ENCODE peak calls at places on chromosomes 7 and 10, in four cellular contexts. Q is K562, F is HepG2, Y is GM12878. D is an unnamed sample.

GRCh38 chr7:130151591-130152269 is 53.5 kb downstream of the TMEM209 start:
- ATAC-seq in Q (no peak), F (no peak), Y (no peak), D (no peak)

GRCh38 chr7:143960813-143961610 is 6.4 kb downstream of the OR2F1 start:
- ATAC-seq in Q (no peak), F (no peak), Y (no peak), D (no peak)

GRCh38 chr7:26284995-26285632 is 6.5 kb upstream of the SNX10 start:
- ATAC-seq in Q (peak), F (peak), Y (peak), D (no peak)

GRCh38 chr10:48820699-48821098 is 118.9 kb downstream of the LRRC18 start:
- ATAC-seq in Q (peak), F (no peak), Y (no peak), D (no peak)

GRCh38 chr7:20257212-20257611 is 40.0 kb upstream of the MACC1 start:
- ATAC-seq in Q (no peak), F (no peak), Y (no peak), D (no peak)

GRCh38 chr7:149209518-149210269 is 14.3 kb downstream of the ZNF282 start:
- ATAC-seq in Q (peak), F (peak), Y (peak), D (no peak)

GRCh38 chr10:513393-513792 is 176.1 kb downstream of the DIP2C start:
- ATAC-seq in Q (no peak), F (no peak), Y (peak), D (no peak)

GRCh38 chr10:8137726-8138125 is 83.2 kb downstream of the GATA3 start:
- ATAC-seq in Q (no peak), F (no peak), Y (no peak), D (no peak)

GRCh38 chr7:80047856-80048459 is 86.7 kb upstream of the GNAI1 start:
- ATAC-seq in Q (no peak), F (no peak), Y (no peak), D (no peak)

GRCh38 chr10:76769587-76769986 is 868.0 kb downstream of the KCNMA1 start:
- ATAC-seq in Q (no peak), F (no peak), Y (no peak), D (no peak)

GRCh38 chr10:76763360-76763759 is 874.2 kb downstream of the KCNMA1 start:
- ATAC-seq in Q (no peak), F (no peak), Y (no peak), D (no peak)

GRCh38 chr10:76764177-76764576 is 873.4 kb downstream of the KCNMA1 start:
- ATAC-seq in Q (no peak), F (no peak), Y (no peak), D (no peak)

GRCh38 chr10:76774987-76775603 is 862.5 kb downstream of the KCNMA1 start:
- ATAC-seq in Q (no peak), F (no peak), Y (no peak), D (no peak)

GRCh38 chr10:76769161-76769560 is 868.4 kb downstream of the KCNMA1 start:
- ATAC-seq in Q (no peak), F (no peak), Y (no peak), D (no peak)
- H3K4me3 ChIP-seq in Q (no peak), F (no peak), Y (no peak), D (no peak)

GRCh38 chr7:85820702-85821443 is 634.0 kb upstream of the SEMA3D start:
- ATAC-seq in Q (no peak), F (peak), Y (no peak), D (no peak)

GRCh38 chr7:85821926-85822325 is 635.1 kb upstream of the SEMA3D start:
- ATAC-seq in Q (no peak), F (no peak), Y (no peak), D (no peak)

GRCh38 chr7:85828654-85829053 is 641.8 kb upstream of the SEMA3D start:
- ATAC-seq in Q (no peak), F (no peak), Y (no peak), D (no peak)

GRCh38 chr7:85829176-85829575 is 642.3 kb upstream of the SEMA3D start:
- ATAC-seq in Q (no peak), F (no peak), Y (no peak), D (no peak)

GRCh38 chr7:85823379-85823778 is 636.5 kb upstream of the SEMA3D start:
- ATAC-seq in Q (no peak), F (no peak), Y (no peak), D (no peak)
- TF ChIP-seq POLR2AphosphoS5 in Q (no peak), F (no peak), Y (no peak), D (no peak)

DNA sequence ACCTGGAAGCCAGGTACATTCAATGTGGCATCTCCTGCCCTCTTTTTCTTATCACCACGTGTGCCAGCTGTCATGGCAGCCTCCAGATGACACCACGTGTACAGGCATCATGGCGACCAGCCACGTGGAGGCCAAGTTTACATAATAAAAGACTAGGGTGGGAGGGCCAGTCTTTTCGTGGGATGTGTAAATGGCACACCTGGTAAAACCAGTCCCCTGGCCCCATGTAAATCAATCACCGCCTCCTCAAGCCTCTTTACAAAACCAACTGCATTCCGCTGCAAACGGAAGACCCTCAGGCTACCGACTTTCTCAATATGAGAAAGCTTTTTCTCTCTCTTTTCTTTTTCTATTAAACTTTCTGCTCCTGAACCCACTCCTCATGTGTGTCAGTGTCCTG is 65.1 kb upstream of the PHF14 start:
- ATAC-seq in Q (no peak), F (no peak), Y (no peak), D (no peak)
- TF ChIP-seq POLR2A in Q (no peak), F (no peak), Y (no peak), D (no peak)

DNA sequence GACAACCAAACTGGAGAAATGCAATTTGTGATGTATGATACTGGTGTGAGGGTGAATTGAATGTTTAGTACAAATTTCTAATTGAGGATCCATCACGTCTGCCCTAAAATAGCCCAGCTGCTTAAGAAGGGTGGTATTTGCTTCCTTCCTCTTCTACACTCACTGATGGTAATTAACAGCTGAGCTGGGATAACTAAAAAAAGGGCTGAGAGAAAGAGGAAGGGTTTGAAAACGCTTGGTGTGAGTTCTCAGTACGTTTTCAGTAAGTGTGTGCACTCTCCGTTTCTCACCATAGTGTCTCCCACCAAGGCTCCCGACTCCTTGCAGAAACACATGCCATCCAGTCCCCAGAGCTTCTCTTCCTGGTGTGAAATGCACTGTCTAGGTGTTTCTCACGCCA is 54.3 kb downstream of the MAP3K8 start:
- ATAC-seq in Q (no peak), F (no peak), Y (peak), D (peak)
- H3K4me3 ChIP-seq in Q (no peak), F (no peak), Y (no peak), D (no peak)

D was measured in gastroesophageal sphincter.